ENCODE peak calls at places on chromosomes 4 and X, in six cellular contexts. One of them, this sample, is unnamed.

GRCh38 chrX:142068365-142068764 is 136.7 kb downstream of the MAGEC2 start:
- DNase-seq in SK-N-SH: no peak
- DNase-seq in breast epithelium: no peak
- DNase-seq in K562: no peak
- DNase-seq in stomach: no peak
- DNase-seq in upper lobe of left lung: no peak
- DNase-seq in this sample: no peak

GRCh38 chrX:107775734-107776511 is at the start of gene TSC22D3:
- DNase-seq in SK-N-SH: peak; percentile 73
- DNase-seq in breast epithelium: peak; percentile 67
- DNase-seq in K562: peak; percentile 52
- DNase-seq in stomach: peak; percentile 83
- DNase-seq in upper lobe of left lung: peak; percentile 87
- DNase-seq in this sample: peak; percentile 64

GRCh38 chrX:69618803-69619202 is 2.9 kb downstream of the EDA start:
- DNase-seq in SK-N-SH: peak; percentile 17
- DNase-seq in breast epithelium: no peak
- DNase-seq in K562: no peak
- DNase-seq in stomach: no peak
- DNase-seq in upper lobe of left lung: no peak
- DNase-seq in this sample: peak; percentile 4

GRCh38 chr4:145487626-145488025 is 6.0 kb downstream of the SMAD1 start:
- DNase-seq in SK-N-SH: no peak
- DNase-seq in breast epithelium: no peak
- DNase-seq in K562: no peak
- DNase-seq in stomach: no peak
- DNase-seq in upper lobe of left lung: no peak
- DNase-seq in this sample: no peak

GRCh38 chrX:34880656-34881055 is 61.9 kb upstream of the FAM47B start:
- DNase-seq in SK-N-SH: no peak
- DNase-seq in breast epithelium: no peak
- DNase-seq in K562: no peak
- DNase-seq in stomach: no peak
- DNase-seq in upper lobe of left lung: no peak
- DNase-seq in this sample: no peak

GRCh38 chrX:1357993-1358392 is 21.4 kb downstream of the IL3RA start:
- DNase-seq in SK-N-SH: no peak
- DNase-seq in breast epithelium: no peak
- DNase-seq in K562: no peak
- DNase-seq in stomach: no peak
- DNase-seq in upper lobe of left lung: no peak
- DNase-seq in this sample: no peak

GRCh38 chr4:8507624-8508023 is 67.0 kb downstream of the TRMT44 start:
- DNase-seq in SK-N-SH: no peak
- DNase-seq in breast epithelium: no peak
- DNase-seq in K562: no peak
- DNase-seq in stomach: no peak
- DNase-seq in upper lobe of left lung: peak; percentile 23
- DNase-seq in this sample: no peak

GRCh38 chr4:149057594-149057993 is 615.4 kb upstream of the NR3C2 start:
- DNase-seq in SK-N-SH: no peak
- DNase-seq in breast epithelium: no peak
- DNase-seq in K562: no peak
- DNase-seq in stomach: no peak
- DNase-seq in upper lobe of left lung: no peak
- DNase-seq in this sample: no peak

GRCh38 chr4:183723561-183724228 is 64.6 kb downstream of the TRAPPC11 start:
- DNase-seq in SK-N-SH: no peak
- DNase-seq in breast epithelium: no peak
- DNase-seq in K562: no peak
- DNase-seq in stomach: no peak
- DNase-seq in upper lobe of left lung: no peak
- DNase-seq in this sample: no peak

GRCh38 chr4:159175165-159175988 is 72.5 kb downstream of the RAPGEF2 start:
- DNase-seq in SK-N-SH: peak; percentile 48
- DNase-seq in breast epithelium: peak; percentile 61
- DNase-seq in K562: peak; percentile 58
- DNase-seq in stomach: peak; percentile 53
- DNase-seq in upper lobe of left lung: no peak
- DNase-seq in this sample: peak; percentile 93

GRCh38 chr4:169238445-169238844 is 32.3 kb downstream of the SH3RF1 start:
- DNase-seq in SK-N-SH: no peak
- DNase-seq in breast epithelium: no peak
- DNase-seq in K562: no peak
- DNase-seq in stomach: no peak
- DNase-seq in upper lobe of left lung: no peak
- DNase-seq in this sample: peak; percentile 67

GRCh38 chrX:50838820-50839600 is 25.0 kb upstream of the SHROOM4 start:
- DNase-seq in SK-N-SH: no peak
- DNase-seq in breast epithelium: no peak
- DNase-seq in K562: no peak
- DNase-seq in stomach: no peak
- DNase-seq in upper lobe of left lung: no peak
- DNase-seq in this sample: peak; percentile 75

GRCh38 chrX:153538424-153538823 is 21.0 kb downstream of the ATP2B3 start:
- DNase-seq in SK-N-SH: peak; percentile 86
- DNase-seq in breast epithelium: no peak
- DNase-seq in K562: no peak
- DNase-seq in stomach: no peak
- DNase-seq in upper lobe of left lung: peak; percentile 36
- DNase-seq in this sample: no peak

GRCh38 chr4:119543187-119543586 is 85.4 kb downstream of the PDE5A start:
- DNase-seq in SK-N-SH: no peak
- DNase-seq in breast epithelium: no peak
- DNase-seq in K562: no peak
- DNase-seq in stomach: no peak
- DNase-seq in upper lobe of left lung: no peak
- DNase-seq in this sample: no peak

GRCh38 chrX:12419591-12419990 is 281.3 kb downstream of the FRMPD4 start:
- DNase-seq in SK-N-SH: no peak
- DNase-seq in breast epithelium: no peak
- DNase-seq in K562: no peak
- DNase-seq in stomach: no peak
- DNase-seq in upper lobe of left lung: no peak
- DNase-seq in this sample: no peak

GRCh38 chr4:31807036-31807435 is 1086.9 kb downstream of the PCDH7 start:
- DNase-seq in SK-N-SH: no peak
- DNase-seq in breast epithelium: no peak
- DNase-seq in K562: no peak
- DNase-seq in stomach: no peak
- DNase-seq in upper lobe of left lung: no peak
- DNase-seq in this sample: no peak

GRCh38 chr4:8594097-8595038 is 1.8 kb downstream of the CPZ start:
- DNase-seq in SK-N-SH: peak; percentile 93
- DNase-seq in breast epithelium: peak; percentile 49
- DNase-seq in K562: peak; percentile 94
- DNase-seq in stomach: peak; percentile 58
- DNase-seq in upper lobe of left lung: peak; percentile 42
- DNase-seq in this sample: peak; percentile 53

GRCh38 chr4:184854673-184855072 is 28.9 kb upstream of the ACSL1 start:
- DNase-seq in SK-N-SH: peak; percentile 30
- DNase-seq in breast epithelium: no peak
- DNase-seq in K562: no peak
- DNase-seq in stomach: no peak
- DNase-seq in upper lobe of left lung: no peak
- DNase-seq in this sample: no peak

GRCh38 chr4:152935661-152936445 is at the start of gene FHDC1:
- DNase-seq in SK-N-SH: peak; percentile 80
- DNase-seq in breast epithelium: peak; percentile 76
- DNase-seq in K562: peak; percentile 88
- DNase-seq in stomach: peak; percentile 90
- DNase-seq in upper lobe of left lung: peak; percentile 95
- DNase-seq in this sample: no peak
- TF ChIP-seq POLR2AphosphoS5 in SK-N-SH: no peak
- TF ChIP-seq POLR2AphosphoS5 in breast epithelium: peak; percentile 42
- TF ChIP-seq POLR2AphosphoS5 in K562: no peak
- TF ChIP-seq POLR2AphosphoS5 in stomach: peak; percentile 92
- TF ChIP-seq POLR2AphosphoS5 in upper lobe of left lung: peak; percentile 72
- TF ChIP-seq POLR2AphosphoS5 in this sample: no peak

DNA sequence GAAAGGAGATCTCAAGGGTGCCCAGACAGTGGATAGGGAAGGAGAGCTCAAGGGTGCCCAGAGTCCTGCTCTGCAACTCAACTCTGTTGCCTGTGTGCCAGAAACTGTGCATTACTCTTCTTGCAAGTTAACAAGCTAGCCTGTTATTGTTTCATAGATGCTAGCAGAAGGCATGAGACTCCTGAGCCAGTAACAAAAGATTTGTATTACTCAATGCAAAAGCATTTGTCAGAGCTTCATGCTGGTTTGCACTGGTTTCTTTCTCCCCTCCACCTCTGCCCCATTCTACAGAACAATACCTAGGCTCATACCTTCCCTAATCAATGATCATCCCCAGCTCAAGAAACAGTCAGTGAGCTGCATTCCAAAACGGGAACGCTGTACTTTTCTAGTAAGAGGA is 124.5 kb upstream of the NEIL3 start:
- DNase-seq in SK-N-SH: no peak
- DNase-seq in breast epithelium: no peak
- DNase-seq in K562: no peak
- DNase-seq in stomach: no peak
- DNase-seq in upper lobe of left lung: no peak
- DNase-seq in this sample: no peak
- H3K27ac ChIP-seq in SK-N-SH: no peak overlapping the region
- H3K27ac ChIP-seq in breast epithelium: no peak overlapping the region
- H3K27ac ChIP-seq in K562: no peak overlapping the region
- H3K27ac ChIP-seq in stomach: no peak overlapping the region
- H3K27ac ChIP-seq in upper lobe of left lung: no peak overlapping the region
- H3K27ac ChIP-seq in this sample: no peak overlapping the region

GRCh38 chr4:61772116-61772515 is 572.0 kb downstream of the ADGRL3 start:
- DNase-seq in SK-N-SH: no peak
- DNase-seq in breast epithelium: no peak
- DNase-seq in K562: no peak
- DNase-seq in stomach: no peak
- DNase-seq in upper lobe of left lung: no peak
- DNase-seq in this sample: no peak
- TF ChIP-seq POLR2AphosphoS5 in SK-N-SH: no peak
- TF ChIP-seq POLR2AphosphoS5 in breast epithelium: no peak
- TF ChIP-seq POLR2AphosphoS5 in K562: no peak
- TF ChIP-seq POLR2AphosphoS5 in stomach: no peak
- TF ChIP-seq POLR2AphosphoS5 in upper lobe of left lung: no peak
- TF ChIP-seq POLR2AphosphoS5 in this sample: no peak

DNA sequence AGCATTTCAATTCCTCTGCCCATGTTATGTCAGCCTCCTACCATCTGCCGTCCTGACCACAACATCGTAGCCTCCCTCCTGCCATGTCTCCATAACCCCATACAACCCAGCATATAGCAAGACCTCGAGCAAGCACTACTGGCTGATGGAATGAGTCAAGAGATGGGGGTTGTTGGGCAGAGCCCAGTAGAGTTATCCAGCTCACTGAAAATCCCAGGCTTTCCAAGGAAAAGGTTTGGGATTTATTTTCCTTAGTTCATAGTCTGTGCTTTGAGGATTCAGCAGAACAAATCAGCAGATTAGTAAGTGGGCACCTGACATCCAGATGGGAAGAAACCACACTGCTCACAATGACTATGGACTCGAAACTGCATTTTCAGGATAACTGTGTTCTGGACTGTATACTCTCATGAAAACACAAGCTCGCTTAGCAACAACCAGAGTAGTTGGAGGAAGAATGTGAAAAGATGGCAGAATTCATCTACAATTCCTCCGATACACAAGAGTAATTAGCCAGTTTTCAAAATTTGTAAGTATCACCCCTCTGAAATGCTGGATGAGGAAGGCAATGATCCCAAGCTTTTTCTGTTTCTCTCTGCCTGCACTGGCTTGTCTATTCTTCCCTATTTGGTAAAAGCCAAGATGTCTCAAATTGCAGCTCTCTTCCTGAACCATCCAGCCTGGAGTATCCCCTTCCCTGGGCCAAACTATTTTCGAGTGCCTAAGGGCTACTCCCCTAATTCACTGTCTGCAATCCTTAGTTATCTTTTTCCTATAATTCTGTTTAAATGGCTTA is 186.2 kb upstream of the TBL1X start:
- DNase-seq in SK-N-SH: no peak
- DNase-seq in breast epithelium: no peak
- DNase-seq in K562: no peak
- DNase-seq in stomach: no peak
- DNase-seq in upper lobe of left lung: no peak
- DNase-seq in this sample: no peak
- H3K27ac ChIP-seq in SK-N-SH: no peak overlapping the region
- H3K27ac ChIP-seq in breast epithelium: peak overlapping the region; percentile 19
- H3K27ac ChIP-seq in K562: no peak overlapping the region
- H3K27ac ChIP-seq in stomach: no peak overlapping the region
- H3K27ac ChIP-seq in upper lobe of left lung: no peak overlapping the region
- H3K27ac ChIP-seq in this sample: no peak overlapping the region